ENCODE peak calls at places on chromosomes 5 and 9, in four cellular contexts. I is HepG2, Y is HEK293T, H is K562. M is an unnamed sample.

GRCh38 chr5:41858890-41859289 is 11.3 kb downstream of the OXCT1 start:
- DNase-seq in I (no peak), Y (no peak), H (no peak), M (no peak)

GRCh38 chr5:56409331-56410190 is 176.4 kb upstream of the ANKRD55 start:
- DNase-seq in I (no peak), Y (no peak), H (no peak), M (no peak)

GRCh38 chr5:134837530-134838181 is 8.1 kb upstream of the C5orf24 start:
- DNase-seq in I (peak), Y (no peak), H (no peak), M (no peak)

GRCh38 chr9:38032266-38032830 is 36.7 kb downstream of the SHB start:
- DNase-seq in I (no peak), Y (no peak), H (no peak), M (no peak)

GRCh38 chr5:140402258-140403074 is 833 bp downstream of the ANKHD1 start:
- DNase-seq in I (peak), Y (peak), H (peak), M (peak)

GRCh38 chr9:120532475-120532874 is 47.5 kb downstream of the CDK5RAP2 start:
- DNase-seq in I (no peak), Y (no peak), H (no peak), M (no peak)

GRCh38 chr5:88269222-88269771 is 652 bp upstream of the TMEM161B start:
- DNase-seq in I (peak), Y (peak), H (peak), M (peak)

GRCh38 chr5:132458651-132459030 is 31.9 kb downstream of the IRF1 start:
- DNase-seq in I (no peak), Y (no peak), H (no peak), M (no peak)

GRCh38 chr9:2634158-2634557 is 12.6 kb downstream of the VLDLR start:
- DNase-seq in I (no peak), Y (no peak), H (no peak), M (no peak)

GRCh38 chr5:74657165-74657564 is 16.6 kb upstream of the ENC1 start:
- DNase-seq in I (no peak), Y (no peak), H (no peak), M (no peak)

GRCh38 chr5:34998058-34998789 is 49.5 kb downstream of the AGXT2 start:
- DNase-seq in I (no peak), Y (no peak), H (no peak), M (no peak)

GRCh38 chr5:133884525-133885311 is 83.7 kb downstream of the C5orf15 start:
- DNase-seq in I (no peak), Y (no peak), H (no peak), M (no peak)

GRCh38 chr5:61263561-61264272 is 68.3 kb upstream of the ZSWIM6 start:
- DNase-seq in I (no peak), Y (no peak), H (no peak), M (no peak)

GRCh38 chr9:108162664-108163063 is 673.1 kb upstream of the KLF4 start:
- DNase-seq in I (no peak), Y (no peak), H (no peak), M (no peak)

GRCh38 chr5:142082182-142082781 is 26.3 kb upstream of the NDFIP1 start:
- DNase-seq in I (no peak), Y (no peak), H (no peak), M (no peak)

GRCh38 chr5:132065351-132065937 is 5.0 kb downstream of the IL3 start:
- DNase-seq in I (peak), Y (peak), H (peak), M (peak)

GRCh38 chr9:108543251-108543768 is 312.5 kb downstream of the ACTL7B start:
- DNase-seq in I (no peak), Y (no peak), H (no peak), M (no peak)

GRCh38 chr9:71795097-71795807 is 26.9 kb upstream of the CEMIP2 start:
- DNase-seq in I (no peak), Y (no peak), H (no peak), M (peak)

GRCh38 chr9:95079461-95079860 is 238.0 kb downstream of the FANCC start:
- DNase-seq in I (no peak), Y (no peak), H (no peak), M (no peak)

GRCh38 chr5:101932599-101932998 is 363.5 kb downstream of the SLCO4C1 start:
- DNase-seq in I (peak), Y (no peak), H (no peak), M (no peak)

GRCh38 chr9:693460-694390 is 147.8 kb upstream of the DMRT1 start:
- DNase-seq in I (no peak), Y (no peak), H (no peak), M (no peak)

GRCh38 chr5:157030692-157031091 is 28.2 kb downstream of the HAVCR1 start:
- DNase-seq in I (no peak), Y (no peak), H (no peak), M (no peak)

GRCh38 chr9:123640792-123641222 is 284.8 kb downstream of the CRB2 start:
- DNase-seq in I (no peak), Y (no peak), H (no peak), M (peak)

GRCh38 chr9:125763373-125763772 is 16.2 kb downstream of the PBX3 start:
- DNase-seq in I (peak), Y (peak), H (no peak), M (no peak)

GRCh38 chr5:71828641-71829040 is 109.6 kb downstream of the CARTPT start:
- DNase-seq in I (no peak), Y (no peak), H (no peak), M (no peak)

GRCh38 chr5:27947088-27947487 is 908.7 kb upstream of the CDH9 start:
- DNase-seq in I (no peak), Y (no peak), H (no peak), M (no peak)

GRCh38 chr5:139648205-139649081 is at the start of gene CXXC5:
- DNase-seq in I (no peak), Y (peak), H (peak), M (no peak)

GRCh38 chr9:87551692-87552303 is 54.1 kb downstream of the DAPK1 start:
- DNase-seq in I (no peak), Y (no peak), H (peak), M (no peak)

GRCh38 chr5:17219431-17219830 is 2.0 kb downstream of the BASP1 start:
- DNase-seq in I (no peak), Y (no peak), H (no peak), M (no peak)

GRCh38 chr9:36923025-36923625 is 110.9 kb downstream of the PAX5 start:
- DNase-seq in I (no peak), Y (no peak), H (no peak), M (no peak)

GRCh38 chr5:129652353-129653138 is 95.3 kb upstream of the MINAR2 start:
- DNase-seq in I (no peak), Y (no peak), H (no peak), M (no peak)

GRCh38 chr5:177546262-177546741 is 8.1 kb downstream of the FAM193B start:
- DNase-seq in I (peak), Y (no peak), H (no peak), M (no peak)

GRCh38 chr9:136693490-136694162 is 6.4 kb upstream of the AGPAT2 start:
- DNase-seq in I (peak), Y (no peak), H (peak), M (no peak)
- TF ChIP-seq TARDBP in I (peak), Y (no peak), H (no peak), M (no peak)

DNA sequence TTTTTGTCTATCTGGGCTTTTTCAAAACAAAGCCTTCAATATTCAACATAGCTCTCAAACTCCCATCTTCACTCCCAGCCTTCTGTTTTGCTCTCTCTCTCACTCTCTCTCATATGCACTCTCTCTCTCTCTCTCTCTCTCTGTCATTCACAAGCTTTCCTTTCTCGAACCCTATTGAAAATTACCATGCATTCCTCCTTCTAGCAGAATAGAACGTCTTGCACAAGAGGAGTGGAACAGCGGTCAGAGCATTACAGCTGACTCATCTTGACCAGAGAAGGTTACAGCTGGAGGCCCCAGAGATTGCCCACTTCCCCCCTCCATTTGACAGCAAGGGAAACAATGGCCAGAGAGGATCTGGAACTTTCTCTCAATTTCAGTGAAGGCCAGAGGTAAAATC is 51.0 kb upstream of the LIFR start:
- DNase-seq in I (no peak), Y (no peak), H (no peak), M (no peak)
- TF ChIP-seq TARDBP in I (no peak), Y (no peak), H (no peak), M (no peak)

DNA sequence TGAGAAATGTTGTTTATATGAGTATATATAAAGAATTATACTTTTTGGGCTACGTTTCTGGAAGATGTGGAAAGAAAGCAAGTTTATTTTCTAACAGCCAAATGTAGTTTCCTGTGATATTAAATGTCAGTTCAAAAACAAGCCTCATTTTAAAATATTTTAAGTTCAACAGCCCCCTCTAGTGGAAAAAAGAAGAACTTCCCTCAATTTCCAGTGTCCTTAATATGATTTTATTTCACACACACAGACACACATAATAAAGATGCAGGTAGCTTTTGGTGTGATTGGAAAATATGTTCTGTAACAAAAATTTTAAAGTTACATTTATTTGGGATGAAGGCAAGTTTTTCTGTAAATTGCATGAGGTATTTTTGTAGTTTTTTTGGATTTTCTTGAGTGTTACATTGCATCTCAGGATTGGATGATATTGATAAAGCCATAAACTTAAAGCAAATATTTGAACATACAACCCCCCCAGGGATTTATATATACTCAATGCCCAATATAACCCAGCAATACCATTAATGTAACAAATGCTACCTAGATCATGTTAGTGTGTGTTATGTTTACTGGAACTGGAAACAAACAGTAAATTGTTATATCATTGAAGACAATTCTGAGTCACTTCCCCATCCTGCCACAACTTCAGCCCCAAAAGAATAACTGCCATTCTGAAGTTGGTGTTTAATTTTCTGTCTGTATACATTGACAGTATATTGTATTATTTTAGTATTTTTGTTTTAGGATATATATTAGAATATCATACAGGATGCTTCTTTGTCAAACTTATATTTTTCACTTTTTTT is 54.0 kb downstream of the CCDC171 start:
- DNase-seq in I (peak), Y (peak), H (peak), M (no peak)
- TF ChIP-seq TARDBP in I (no peak), Y (no peak), H (no peak), M (no peak)

DNA sequence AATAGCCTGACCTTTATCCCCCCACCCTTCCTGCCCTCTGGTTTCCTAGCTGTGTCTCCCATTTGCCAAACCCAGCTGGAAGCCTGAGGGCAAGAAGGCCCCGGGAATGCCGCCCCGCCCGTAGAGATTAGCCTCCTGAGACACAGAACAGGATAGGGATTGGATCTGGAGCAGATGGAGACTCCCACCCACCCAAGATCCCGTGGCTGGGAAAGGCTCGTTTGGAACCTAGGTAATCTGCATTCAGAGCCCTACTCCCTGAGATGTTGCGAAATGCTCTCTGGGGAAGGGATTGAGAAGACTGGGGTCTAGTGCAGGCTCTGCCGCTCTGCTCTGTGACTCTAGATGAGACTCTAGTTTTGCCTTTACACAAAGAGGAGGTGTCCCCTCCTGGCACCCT is 10.9 kb downstream of the AQP3 start:
- DNase-seq in I (no peak), Y (no peak), H (no peak), M (no peak)
- TF ChIP-seq TARDBP in I (no peak), Y (no peak), H (no peak), M (no peak)

GRCh38 chr5:168920019-168920813 is 341.0 kb upstream of the PANK3 start:
- DNase-seq in I (no peak), Y (no peak), H (no peak), M (no peak)
- TF ChIP-seq TARDBP in I (no peak), Y (no peak), H (no peak), M (no peak)

GRCh38 chr9:115058684-115059315 is 59.2 kb downstream of the TNC start:
- DNase-seq in I (no peak), Y (no peak), H (no peak), M (no peak)
- TF ChIP-seq TARDBP in I (no peak), Y (no peak), H (no peak), M (no peak)

GRCh38 chr9:132346177-132346576 is 8.6 kb downstream of the SETX start:
- DNase-seq in I (no peak), Y (no peak), H (no peak), M (no peak)

GRCh38 chr9:132341177-132341840 is 13.5 kb downstream of the SETX start:
- DNase-seq in I (no peak), Y (no peak), H (no peak), M (no peak)
- TF ChIP-seq TARDBP in I (no peak), Y (no peak), H (no peak), M (no peak)

M was measured in GM12878.